ENCODE peak calls at places on chromosomes 16 and 17, in four cellular contexts. S, B, I and J are unnamed samples.
A peak's percentile ranks its signal among the peaks of the same experiment; 100 is the strongest.

GRCh38 chr17:72297326-72298115 is 176.7 kb downstream of the SOX9 start:
- DNase-seq in S (no peak), B (no peak), I (no peak), J (no peak)

GRCh38 chr17:7833795-7834553 is at the start of gene KDM6B:
- DNase-seq in S (peak; percentile 97), B (peak; percentile 95), I (peak; percentile 83), J (no peak)

GRCh38 chr17:67628580-67629013 is 89.1 kb upstream of the NOL11 start:
- DNase-seq in S (peak; percentile 55), B (no peak), I (peak; percentile 70), J (no peak)

GRCh38 chr16:46618516-46618915 is 2.7 kb downstream of the SHCBP1 start:
- DNase-seq in S (no peak), B (no peak), I (no peak), J (no peak)

GRCh38 chr17:28878981-28879380 is 18.6 kb downstream of the FLOT2 start:
- DNase-seq in S (peak; percentile 95), B (peak; percentile 33), I (peak; percentile 57), J (no peak)

GRCh38 chr17:62705781-62706597 is 78.5 kb downstream of the MRC2 start:
- DNase-seq in S (peak; percentile 64), B (peak; percentile 57), I (no peak), J (no peak)

GRCh38 chr16:21156767-21157467 is 1.6 kb upstream of the LDAF1 start:
- DNase-seq in S (peak; percentile 86), B (peak; percentile 65), I (peak; percentile 79), J (peak; percentile 44)

GRCh38 chr17:33927732-33928133 is 327.4 kb upstream of the CCL2 start:
- DNase-seq in S (peak; percentile 24), B (no peak), I (no peak), J (no peak)

GRCh38 chr16:26952411-26952810 is 114.3 kb upstream of the C16orf82 start:
- DNase-seq in S (peak; percentile 43), B (no peak), I (no peak), J (no peak)

GRCh38 chr16:5011637-5012036 is 22.1 kb downstream of the NAGPA start:
- DNase-seq in S (no peak), B (no peak), I (no peak), J (no peak)

GRCh38 chr16:88970539-88971065 is 6.4 kb downstream of the CBFA2T3 start:
- DNase-seq in S (no peak), B (no peak), I (no peak), J (no peak)

DNA sequence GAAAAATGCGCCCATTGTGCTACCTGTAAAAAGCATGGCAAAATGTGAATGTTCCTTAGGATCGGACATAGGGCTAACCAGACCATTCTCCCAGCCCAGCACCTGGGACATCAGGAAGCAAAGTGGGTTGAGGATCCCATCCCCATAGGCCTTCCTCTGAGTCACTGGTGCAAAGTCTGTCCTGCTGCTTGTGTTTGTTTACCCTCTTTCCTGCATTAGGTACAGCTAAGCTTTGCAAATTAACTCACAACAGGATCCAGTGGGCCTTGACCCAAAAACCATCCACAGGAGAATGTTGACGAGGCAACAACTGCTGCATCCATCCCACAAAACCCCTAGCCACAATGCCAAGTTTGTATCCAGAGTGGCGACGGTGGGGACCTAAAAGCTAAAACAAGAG is 106.2 kb downstream of the GRIN2A start:
- DNase-seq in S (no peak), B (no peak), I (peak; percentile 47), J (no peak)
- TF ChIP-seq EZH2 in S (no peak), B (no peak), I (no peak), J (no peak)

DNA sequence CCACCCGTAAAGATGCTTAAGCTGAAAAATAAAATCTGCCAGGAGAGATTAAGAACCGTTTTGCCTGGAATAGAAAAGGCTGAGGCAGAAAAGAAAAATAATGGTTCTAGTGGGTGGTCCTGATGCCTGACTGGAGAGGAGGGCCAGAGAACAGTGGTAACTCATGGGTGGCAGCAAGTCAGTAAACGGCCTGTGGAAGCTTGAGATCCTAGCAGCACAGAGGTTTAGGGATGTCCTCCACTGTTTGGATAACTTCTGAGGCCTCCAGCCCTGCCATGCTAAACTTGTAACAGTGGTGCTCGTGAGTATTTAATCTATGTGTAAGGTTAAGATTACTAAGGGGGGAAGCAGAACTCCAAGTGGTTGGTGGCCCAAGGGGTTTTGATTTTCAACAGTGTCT is 21.2 kb upstream of the PHAF1 start:
- DNase-seq in S (no peak), B (no peak), I (no peak), J (no peak)
- TF ChIP-seq POLR2AphosphoS5 in S (no peak), B (no peak), I (no peak), J (no peak)

GRCh38 chr16:25161753-25162152 is 50.2 kb downstream of the LCMT1 start:
- DNase-seq in S (no peak), B (no peak), I (no peak), J (no peak)

GRCh38 chr16:25163683-25164082 is 52.1 kb downstream of the LCMT1 start:
- DNase-seq in S (no peak), B (no peak), I (no peak), J (no peak)

GRCh38 chr16:25165284-25165683 is 51.5 kb upstream of the AQP8 start:
- DNase-seq in S (no peak), B (no peak), I (no peak), J (no peak)
- H3K27ac ChIP-seq in S (no peak overlapping the region), B (no peak overlapping the region), I (no peak overlapping the region), J (no peak overlapping the region)

GRCh38 chr17:12730931-12731521 is 58.3 kb upstream of the ARHGAP44 start:
- DNase-seq in S (peak; percentile 68), B (no peak), I (no peak), J (no peak)

GRCh38 chr17:12732366-12732765 is 56.9 kb upstream of the ARHGAP44 start:
- DNase-seq in S (no peak), B (no peak), I (no peak), J (no peak)

GRCh38 chr17:12731839-12732238 is 57.5 kb upstream of the ARHGAP44 start:
- DNase-seq in S (no peak), B (no peak), I (no peak), J (no peak)

GRCh38 chr17:12729086-12729485 is 60.2 kb upstream of the ARHGAP44 start:
- DNase-seq in S (no peak), B (no peak), I (no peak), J (no peak)

DNA sequence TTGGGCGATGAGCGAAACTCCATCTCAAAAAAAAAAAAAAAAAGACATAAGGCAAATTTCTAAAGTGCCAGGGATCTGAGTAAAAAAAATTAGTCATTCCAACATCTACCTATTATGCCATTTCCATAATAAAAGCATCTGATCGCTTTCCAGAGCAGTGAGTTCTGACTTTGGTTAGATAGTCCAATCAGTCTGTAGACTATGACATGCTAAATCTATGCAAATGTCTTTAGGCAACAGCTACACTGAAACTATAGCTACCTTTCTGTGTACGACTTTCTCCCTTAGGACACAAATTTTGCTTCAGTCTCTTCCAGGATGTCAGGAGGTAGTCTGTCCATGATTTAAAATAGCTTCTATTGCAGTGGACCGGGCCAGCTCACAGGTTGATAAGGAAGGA is 58.9 kb upstream of the ARHGAP44 start:
- DNase-seq in S (no peak), B (no peak), I (no peak), J (no peak)
- TF ChIP-seq EZH2 in S (no peak), B (no peak), I (no peak), J (no peak)

GRCh38 chr16:82773018-82773417 is 146.2 kb downstream of the CDH13 start:
- DNase-seq in S (no peak), B (no peak), I (no peak), J (no peak)

GRCh38 chr16:82772215-82772614 is 145.4 kb downstream of the CDH13 start:
- DNase-seq in S (no peak), B (no peak), I (no peak), J (no peak)

GRCh38 chr16:82767808-82768207 is 141.0 kb downstream of the CDH13 start:
- DNase-seq in S (no peak), B (no peak), I (no peak), J (no peak)

GRCh38 chr16:82767198-82767597 is 140.4 kb downstream of the CDH13 start:
- DNase-seq in S (no peak), B (no peak), I (no peak), J (no peak)

GRCh38 chr16:82769845-82770244 is 143.1 kb downstream of the CDH13 start:
- DNase-seq in S (no peak), B (no peak), I (no peak), J (no peak)
- TF ChIP-seq POLR2AphosphoS5 in S (no peak), B (no peak), I (no peak), J (no peak)